ENCODE peak calls at places on chromosomes 7 and 10, in seven cellular contexts. B is SK-N-SH, Q is K562, M is H1, H is GM12891, D is HepG2, F is GM12878. L is an unnamed sample.

GRCh38 chr7:95396136-95397032 is at the start of gene PON3:
- DNase-seq in B (no peak), Q (peak), F (no peak), H (no peak), D (peak), M (peak), L (no peak)

GRCh38 chr7:139249179-139249822 is 18.3 kb downstream of the UBN2 start:
- DNase-seq in M (no peak), B (no peak), D (no peak), H (no peak), F (no peak), Q (no peak), L (no peak)

GRCh38 chr7:104156842-104157277 is 51.0 kb downstream of the ORC5 start:
- DNase-seq in Q (peak), B (peak), H (no peak), M (no peak), D (peak), F (no peak), L (no peak)

GRCh38 chr7:155734445-155734809 is 77.8 kb downstream of the SHH start:
- DNase-seq in D (no peak), M (no peak), B (no peak), H (no peak), Q (no peak), F (no peak), L (no peak)

GRCh38 chr10:3323865-3324498 is 151.4 kb upstream of the PITRM1 start:
- DNase-seq in F (no peak), D (no peak), H (no peak), Q (no peak), M (no peak), B (peak), L (no peak)

GRCh38 chr7:96285579-96285978 is 36.3 kb downstream of the SLC25A13 start:
- DNase-seq in D (no peak), F (no peak), B (no peak), Q (no peak), M (no peak), H (no peak), L (no peak)

GRCh38 chr7:55593515-55594318 is 21.4 kb upstream of the VOPP1 start:
- DNase-seq in M (peak), F (no peak), D (peak), B (peak), H (no peak), Q (peak), L (no peak)

GRCh38 chr10:22712959-22713852 is 1.2 kb downstream of the PIP4K2A start:
- DNase-seq in M (no peak), F (no peak), Q (peak), B (peak), H (peak), D (peak), L (peak)

GRCh38 chr10:132882481-132882951 is 59.9 kb downstream of the CFAP46 start:
- DNase-seq in F (no peak), H (no peak), M (no peak), D (no peak), B (no peak), Q (no peak), L (no peak)

GRCh38 chr10:33719005-33719703 is 384.7 kb upstream of the NRP1 start:
- DNase-seq in H (no peak), Q (no peak), D (no peak), M (no peak), B (no peak), F (no peak), L (no peak)
- TF ChIP-seq POLR2AphosphoS5 in H (no peak), Q (no peak), D (no peak), M (no peak), B (no peak), F (no peak), L (no peak)

DNA sequence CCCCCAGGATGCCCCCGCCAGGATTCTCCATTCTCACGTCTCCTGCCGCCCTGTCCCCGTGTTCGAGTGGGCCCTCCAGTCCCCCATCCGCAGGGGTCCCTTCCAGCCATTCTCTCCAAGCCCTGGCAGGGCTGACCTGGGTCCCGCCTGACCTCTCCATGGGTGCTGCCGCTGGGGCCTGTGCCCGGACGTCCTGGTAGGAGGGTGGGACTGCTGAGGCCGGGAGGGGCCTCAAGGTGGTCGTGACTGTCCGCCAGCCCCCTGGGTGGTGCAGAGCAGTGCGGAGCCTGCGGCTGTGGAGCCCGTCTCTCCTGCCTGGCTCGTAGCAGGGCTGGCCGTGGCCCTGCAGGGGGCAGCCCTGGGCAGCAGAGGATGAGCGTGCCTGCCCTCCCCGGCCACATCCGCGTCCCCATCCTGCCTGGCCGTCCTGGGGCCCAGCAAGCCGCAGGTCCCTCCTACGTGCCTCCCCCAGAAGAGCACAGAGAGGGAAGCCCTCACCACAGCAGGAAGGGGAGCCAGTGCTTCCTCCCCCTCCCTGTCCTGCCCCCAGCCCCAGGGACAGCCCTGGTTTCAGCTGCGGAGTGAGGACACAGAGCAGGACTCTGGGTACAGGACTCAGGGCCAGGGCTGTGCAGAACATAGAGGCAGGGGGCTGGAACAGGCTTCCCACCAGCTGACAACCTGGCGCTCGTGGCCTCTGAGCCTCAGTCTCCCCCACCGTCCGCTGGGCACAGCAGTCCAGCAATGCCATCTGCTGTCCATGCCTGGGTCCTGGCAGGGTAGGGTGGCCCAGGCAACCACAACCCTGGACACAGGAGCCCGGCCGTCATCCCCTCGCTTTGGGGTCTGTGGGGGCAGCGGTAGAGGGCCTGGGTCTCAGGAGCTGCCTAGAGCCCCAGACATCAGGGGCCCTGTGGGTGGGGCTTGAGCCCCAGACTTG is 1.5 kb upstream of the GRIFIN start:
- DNase-seq in F (no peak), Q (peak), B (peak), M (peak), D (peak), H (peak), L (peak)
- TF ChIP-seq TAF1 in F (no peak), Q (no peak), B (no peak), M (no peak), D (no peak), H (no peak), L (no peak)

DNA sequence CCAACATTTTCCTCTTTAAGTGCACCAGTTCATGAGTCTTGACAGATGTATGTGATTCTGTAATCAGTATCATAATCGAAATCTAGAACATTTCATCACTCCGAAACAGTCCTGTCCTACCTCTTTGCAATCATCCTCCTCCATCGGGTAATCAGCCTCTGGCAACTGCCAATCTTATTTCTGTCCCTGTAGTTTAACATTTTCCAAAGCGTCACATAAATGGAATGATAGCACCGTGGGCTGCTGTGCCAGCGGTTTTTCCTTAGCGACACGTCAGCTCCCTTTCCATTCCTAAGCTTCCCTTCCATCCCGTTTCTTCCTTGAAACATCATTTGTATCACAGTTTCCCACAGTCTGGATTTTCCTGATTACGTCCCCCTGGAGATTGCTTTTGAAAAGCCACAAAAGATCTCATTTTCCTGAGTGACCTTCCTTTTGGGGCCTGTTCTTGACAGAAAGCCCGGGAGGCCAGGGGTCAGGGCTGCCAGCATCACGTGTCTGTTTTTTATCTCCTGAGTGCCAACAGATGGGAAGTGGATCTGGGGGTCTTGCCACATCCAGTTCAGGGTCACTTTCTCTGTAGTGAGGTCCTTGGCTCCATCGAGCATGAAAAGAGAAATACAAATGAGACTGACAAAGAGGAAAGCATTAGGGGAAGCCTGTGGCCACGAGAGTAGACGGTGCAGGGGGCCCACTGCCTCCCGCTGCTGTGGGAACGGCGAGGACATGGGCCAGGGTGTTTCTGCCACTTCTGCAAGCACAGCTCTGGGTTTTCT is 31.6 kb downstream of the TMEM120A start:
- DNase-seq in F (no peak), D (peak), H (no peak), Q (no peak), B (peak), M (no peak), L (no peak)
- TF ChIP-seq POLR2AphosphoS5 in F (no peak), D (no peak), H (no peak), Q (no peak), B (no peak), M (no peak), L (no peak)

DNA sequence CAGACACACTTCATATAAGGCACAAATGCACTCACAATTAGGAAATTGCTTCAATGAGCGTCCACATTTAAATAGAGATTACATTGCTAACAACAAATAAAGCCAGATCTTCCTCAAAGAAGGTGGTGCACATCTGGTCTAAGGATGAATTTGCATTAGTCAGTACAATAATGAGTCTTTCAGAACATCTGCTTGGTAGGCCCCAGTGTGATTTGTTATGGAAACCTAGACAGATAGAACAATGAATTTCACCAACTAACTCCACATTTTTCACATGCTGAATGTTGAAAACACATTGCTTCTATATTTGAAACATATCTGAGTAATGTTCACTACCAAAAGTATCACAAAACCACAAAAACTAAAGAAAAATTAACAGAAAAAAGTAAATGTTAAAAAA is 266.8 kb upstream of the INHBA start:
- DNase-seq in B (no peak), F (no peak), Q (no peak), D (no peak), H (no peak), M (no peak), L (no peak)
- TF ChIP-seq TAF1 in B (no peak), F (no peak), Q (no peak), D (no peak), H (no peak), M (no peak), L (no peak)

GRCh38 chr7:35249537-35249907 is 4.4 kb downstream of the TBX20 start:
- DNase-seq in H (no peak), F (no peak), Q (no peak), B (no peak), M (peak), D (no peak), L (no peak)

GRCh38 chr7:35246819-35247218 is 7.1 kb downstream of the TBX20 start:
- DNase-seq in B (no peak), Q (no peak), D (no peak), H (no peak), F (no peak), M (no peak), L (no peak)

GRCh38 chr7:35250941-35251340 is 3.0 kb downstream of the TBX20 start:
- DNase-seq in M (no peak), Q (no peak), F (no peak), H (no peak), D (no peak), B (no peak), L (no peak)

GRCh38 chr7:35250452-35250851 is 3.4 kb downstream of the TBX20 start:
- DNase-seq in B (no peak), D (no peak), H (no peak), F (no peak), Q (no peak), M (no peak), L (no peak)

DNA sequence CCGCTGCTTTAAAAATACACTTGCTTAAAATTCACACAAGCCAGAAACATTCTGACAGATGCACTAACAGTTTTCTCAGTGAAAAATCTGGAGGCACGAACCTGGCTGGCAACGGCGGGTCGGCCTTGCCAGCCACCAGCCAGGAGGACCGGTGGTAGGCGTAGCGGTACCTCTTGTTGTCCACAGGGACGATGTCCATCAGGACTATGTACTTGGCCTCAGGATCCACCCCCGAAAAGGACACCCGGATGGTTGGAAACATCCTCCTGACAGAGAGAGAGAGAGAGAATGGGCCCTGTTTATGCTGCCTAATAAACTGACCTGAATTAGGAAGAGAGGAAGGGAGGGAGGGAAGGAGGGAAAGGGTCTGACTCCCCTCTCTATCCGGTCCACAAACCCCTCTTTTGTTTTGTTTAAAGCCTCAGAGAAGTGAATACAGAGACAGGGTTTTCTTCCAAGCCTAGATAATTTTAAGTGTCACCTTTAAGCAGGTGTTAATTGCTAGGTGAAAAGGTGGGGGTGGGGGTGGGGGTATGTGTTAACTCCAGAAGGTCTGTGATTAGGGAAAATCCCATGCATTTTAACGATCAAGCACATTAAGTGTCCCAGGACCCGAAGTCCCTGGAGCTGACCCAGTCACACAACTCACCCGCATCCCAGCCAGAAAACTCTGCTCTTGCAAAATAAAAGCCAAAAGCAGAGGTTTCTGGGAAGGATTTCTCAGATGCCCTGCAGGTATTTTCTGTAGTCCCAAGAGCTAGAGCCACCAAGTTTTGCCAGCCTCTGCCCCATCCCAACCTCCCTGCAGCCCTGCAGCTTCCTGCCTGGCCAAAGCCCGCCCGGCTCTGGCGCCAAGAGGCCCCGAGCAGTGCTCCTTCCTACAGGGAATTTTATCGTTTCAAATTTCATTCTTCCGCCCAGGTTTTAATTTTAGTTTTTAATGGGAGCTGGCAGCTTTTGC is 5.0 kb downstream of the TBX20 start:
- DNase-seq in H (no peak), D (no peak), F (no peak), M (peak), Q (no peak), B (no peak), L (no peak)
- TF ChIP-seq POLR2AphosphoS5 in H (no peak), D (no peak), F (no peak), M (no peak), Q (no peak), B (no peak), L (no peak)

DNA sequence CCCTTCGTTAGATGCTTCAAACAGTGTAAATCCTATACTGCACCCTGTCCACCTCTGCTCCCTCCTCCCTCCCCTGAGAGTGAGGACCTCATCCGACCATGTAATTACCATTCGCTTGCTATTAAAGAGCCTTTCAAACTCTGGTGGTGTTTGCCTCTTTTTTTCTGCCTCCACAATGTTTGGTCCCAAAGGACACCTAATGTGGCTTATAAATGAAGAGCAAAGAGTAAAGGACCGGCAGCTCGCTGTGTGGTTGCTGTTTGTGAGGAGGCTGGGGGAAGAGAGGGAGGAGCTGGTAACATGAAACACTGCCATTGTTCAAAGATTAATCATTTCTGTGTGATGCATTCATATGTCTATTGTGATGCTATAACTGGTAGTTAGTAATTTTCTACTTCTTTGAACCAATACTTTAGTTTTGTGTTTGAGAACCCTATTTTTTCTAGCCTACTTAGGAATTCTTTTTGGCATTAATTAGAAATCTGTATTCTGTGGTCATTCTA is 27.9 kb downstream of the MTURN start:
- DNase-seq in M (no peak), F (no peak), D (peak), H (no peak), Q (no peak), B (no peak), L (no peak)
- TF ChIP-seq TAF1 in M (no peak), F (no peak), D (no peak), H (no peak), Q (no peak), B (peak), L (no peak)